ENCODE peak calls at places on chromosomes 1 and 21, in nine cellular contexts. One of them, this sample, is unnamed.

GRCh38 chr1:212110617-212111016 is 75.1 kb downstream of the DTL start:
- DNase-seq in K562: no peak
- DNase-seq in uterus: no peak
- DNase-seq in esophagus muscularis mucosa: no peak
- DNase-seq in prostate gland: no peak
- DNase-seq in A549: no peak
- DNase-seq in breast epithelium: no peak
- DNase-seq in transverse colon: no peak
- DNase-seq in IMR-90: peak; percentile 22
- DNase-seq in this sample: no peak

GRCh38 chr1:112058815-112059450 is 69.5 kb upstream of the KCND3 start:
- DNase-seq in breast epithelium: no peak
- DNase-seq in transverse colon: no peak
- DNase-seq in esophagus muscularis mucosa: no peak
- DNase-seq in A549: no peak
- DNase-seq in K562: no peak
- DNase-seq in IMR-90: no peak
- DNase-seq in prostate gland: no peak
- DNase-seq in uterus: no peak
- DNase-seq in this sample: no peak

GRCh38 chr1:17944606-17945005 is 163.0 kb upstream of the IGSF21 start:
- DNase-seq in A549: no peak
- DNase-seq in prostate gland: no peak
- DNase-seq in breast epithelium: no peak
- DNase-seq in uterus: no peak
- DNase-seq in K562: no peak
- DNase-seq in transverse colon: no peak
- DNase-seq in esophagus muscularis mucosa: no peak
- DNase-seq in IMR-90: no peak
- DNase-seq in this sample: no peak

GRCh38 chr1:10286244-10286643 is 75.9 kb downstream of the KIF1B start:
- DNase-seq in prostate gland: peak; percentile 12
- DNase-seq in A549: no peak
- DNase-seq in IMR-90: peak; percentile 39
- DNase-seq in K562: no peak
- DNase-seq in transverse colon: no peak
- DNase-seq in uterus: no peak
- DNase-seq in esophagus muscularis mucosa: no peak
- DNase-seq in breast epithelium: no peak
- DNase-seq in this sample: no peak

GRCh38 chr1:85109475-85109874 is 61.2 kb upstream of the MCOLN3 start:
- DNase-seq in IMR-90: peak; percentile 75
- DNase-seq in breast epithelium: peak; percentile 21
- DNase-seq in uterus: peak; percentile 45
- DNase-seq in transverse colon: peak; percentile 65
- DNase-seq in K562: peak; percentile 32
- DNase-seq in A549: peak; percentile 65
- DNase-seq in prostate gland: peak; percentile 43
- DNase-seq in esophagus muscularis mucosa: no peak
- DNase-seq in this sample: peak; percentile 61

GRCh38 chr1:220326578-220326977 is 54.3 kb upstream of the RAB3GAP2 start:
- DNase-seq in prostate gland: no peak
- DNase-seq in uterus: no peak
- DNase-seq in transverse colon: no peak
- DNase-seq in IMR-90: peak; percentile 13
- DNase-seq in K562: no peak
- DNase-seq in breast epithelium: no peak
- DNase-seq in A549: no peak
- DNase-seq in esophagus muscularis mucosa: peak; percentile 45
- DNase-seq in this sample: no peak

GRCh38 chr1:97379387-97380075 is 541.3 kb downstream of the DPYD start:
- DNase-seq in uterus: no peak
- DNase-seq in A549: no peak
- DNase-seq in IMR-90: peak; percentile 86
- DNase-seq in breast epithelium: no peak
- DNase-seq in K562: no peak
- DNase-seq in transverse colon: no peak
- DNase-seq in esophagus muscularis mucosa: no peak
- DNase-seq in prostate gland: no peak
- DNase-seq in this sample: no peak

GRCh38 chr21:39060485-39061099 is 122.7 kb downstream of the PSMG1 start:
- DNase-seq in K562: no peak
- DNase-seq in transverse colon: no peak
- DNase-seq in IMR-90: no peak
- DNase-seq in uterus: no peak
- DNase-seq in A549: no peak
- DNase-seq in esophagus muscularis mucosa: no peak
- DNase-seq in breast epithelium: no peak
- DNase-seq in prostate gland: no peak
- DNase-seq in this sample: no peak

GRCh38 chr1:156663178-156663577 is 14.0 kb downstream of the NES start:
- DNase-seq in esophagus muscularis mucosa: no peak
- DNase-seq in breast epithelium: no peak
- DNase-seq in prostate gland: no peak
- DNase-seq in IMR-90: peak; percentile 79
- DNase-seq in K562: peak; percentile 62
- DNase-seq in A549: no peak
- DNase-seq in uterus: peak; percentile 70
- DNase-seq in transverse colon: no peak
- DNase-seq in this sample: no peak

GRCh38 chr1:156664046-156664948 is 12.9 kb downstream of the NES start:
- DNase-seq in transverse colon: no peak
- DNase-seq in K562: no peak
- DNase-seq in prostate gland: no peak
- DNase-seq in uterus: peak; percentile 31
- DNase-seq in breast epithelium: no peak
- DNase-seq in esophagus muscularis mucosa: no peak
- DNase-seq in A549: no peak
- DNase-seq in IMR-90: peak; percentile 58
- DNase-seq in this sample: no peak

GRCh38 chr1:156666862-156667609 is 10.2 kb downstream of the NES start:
- DNase-seq in IMR-90: no peak
- DNase-seq in transverse colon: no peak
- DNase-seq in esophagus muscularis mucosa: no peak
- DNase-seq in A549: no peak
- DNase-seq in breast epithelium: no peak
- DNase-seq in K562: no peak
- DNase-seq in uterus: peak; percentile 43
- DNase-seq in prostate gland: no peak
- DNase-seq in this sample: no peak

GRCh38 chr1:156665539-156665938 is 11.7 kb downstream of the NES start:
- DNase-seq in A549: no peak
- DNase-seq in prostate gland: no peak
- DNase-seq in breast epithelium: no peak
- DNase-seq in uterus: no peak
- DNase-seq in transverse colon: no peak
- DNase-seq in esophagus muscularis mucosa: no peak
- DNase-seq in IMR-90: no peak
- DNase-seq in K562: no peak
- DNase-seq in this sample: no peak

GRCh38 chr1:156664949-156665411 is 12.2 kb downstream of the NES start:
- DNase-seq in IMR-90: no peak
- DNase-seq in A549: peak; percentile 48
- DNase-seq in breast epithelium: no peak
- DNase-seq in transverse colon: peak; percentile 45
- DNase-seq in uterus: peak; percentile 63
- DNase-seq in esophagus muscularis mucosa: no peak
- DNase-seq in prostate gland: no peak
- DNase-seq in K562: no peak
- DNase-seq in this sample: no peak
- TF ChIP-seq POLR2A in IMR-90: no peak
- TF ChIP-seq POLR2A in A549: no peak
- TF ChIP-seq POLR2A in breast epithelium: no peak
- TF ChIP-seq POLR2A in transverse colon: no peak
- TF ChIP-seq POLR2A in uterus: peak; percentile 23
- TF ChIP-seq POLR2A in esophagus muscularis mucosa: no peak
- TF ChIP-seq POLR2A in prostate gland: no peak
- TF ChIP-seq POLR2A in K562: no peak
- TF ChIP-seq POLR2A in this sample: no peak

GRCh38 chr1:53945183-53945432 is 391 bp downstream of the IFT25 start:
- DNase-seq in prostate gland: no peak
- DNase-seq in esophagus muscularis mucosa: no peak
- DNase-seq in A549: no peak
- DNase-seq in uterus: no peak
- DNase-seq in IMR-90: no peak
- DNase-seq in K562: no peak
- DNase-seq in transverse colon: no peak
- DNase-seq in breast epithelium: no peak
- DNase-seq in this sample: no peak

GRCh38 chr1:53944469-53945182 is 873 bp downstream of the IFT25 start:
- DNase-seq in A549: no peak
- DNase-seq in K562: no peak
- DNase-seq in transverse colon: no peak
- DNase-seq in esophagus muscularis mucosa: no peak
- DNase-seq in IMR-90: no peak
- DNase-seq in prostate gland: no peak
- DNase-seq in breast epithelium: no peak
- DNase-seq in uterus: peak; percentile 17
- DNase-seq in this sample: no peak

GRCh38 chr1:53946252-53947171 is at the start of gene LRRC42:
- DNase-seq in IMR-90: no peak
- DNase-seq in transverse colon: no peak
- DNase-seq in uterus: no peak
- DNase-seq in breast epithelium: no peak
- DNase-seq in A549: no peak
- DNase-seq in esophagus muscularis mucosa: no peak
- DNase-seq in prostate gland: no peak
- DNase-seq in K562: peak; percentile 99
- DNase-seq in this sample: peak; percentile 82

GRCh38 chr1:53947172-53947835 is 1.2 kb downstream of the LRRC42 start:
- DNase-seq in A549: no peak
- DNase-seq in K562: no peak
- DNase-seq in breast epithelium: no peak
- DNase-seq in esophagus muscularis mucosa: no peak
- DNase-seq in transverse colon: no peak
- DNase-seq in IMR-90: no peak
- DNase-seq in uterus: peak; percentile 19
- DNase-seq in prostate gland: no peak
- DNase-seq in this sample: no peak

DNA sequence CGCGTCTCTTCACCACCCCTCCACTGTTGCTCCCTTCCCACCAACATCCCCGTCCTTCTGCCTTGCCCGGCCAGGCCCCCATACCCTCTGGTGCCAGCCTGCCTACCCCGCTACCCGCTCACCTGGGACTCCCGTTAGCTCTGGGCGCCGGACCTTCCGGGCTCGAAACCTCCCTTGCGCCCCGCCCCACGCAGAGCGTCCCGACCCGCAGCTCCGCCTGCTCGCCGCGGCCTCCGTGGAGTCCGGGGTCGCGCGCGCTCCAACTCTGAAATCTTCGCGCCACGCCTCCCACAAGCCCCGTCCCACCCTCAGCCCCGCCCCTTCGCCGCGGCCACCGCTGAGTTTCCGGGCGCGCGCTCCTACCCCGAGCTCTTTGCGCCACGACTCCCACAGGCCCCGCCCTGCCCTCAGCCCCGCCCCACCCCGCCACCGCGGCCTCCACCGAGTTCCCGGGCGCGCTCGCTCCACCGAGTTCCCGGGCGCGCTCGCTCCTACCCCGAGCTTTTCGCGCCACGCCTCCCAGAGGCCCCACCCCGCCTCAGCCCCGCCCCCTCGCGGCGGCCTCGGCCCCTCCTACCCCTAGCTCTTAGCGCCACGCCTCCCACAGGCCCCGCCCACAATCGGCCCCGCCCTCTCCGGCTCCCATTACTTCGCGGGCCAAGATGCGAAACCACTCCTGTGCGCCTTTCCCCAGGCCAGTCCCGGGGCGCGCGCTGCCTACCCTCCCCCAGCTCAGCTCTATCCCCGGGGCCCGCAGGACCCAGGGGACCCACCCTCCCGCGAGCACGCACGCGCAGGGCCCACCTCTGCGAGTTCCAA is at the start of gene IFT25:
- DNase-seq in K562: peak; percentile 93
- DNase-seq in prostate gland: peak; percentile 97
- DNase-seq in transverse colon: peak; percentile 99
- DNase-seq in A549: peak; percentile 94
- DNase-seq in breast epithelium: peak; percentile 96
- DNase-seq in uterus: peak; percentile 98
- DNase-seq in esophagus muscularis mucosa: peak; percentile 100
- DNase-seq in IMR-90: peak; percentile 93
- DNase-seq in this sample: peak; percentile 99
- TF ChIP-seq POLR2A in K562: peak; percentile 83
- TF ChIP-seq POLR2A in prostate gland: peak; percentile 92
- TF ChIP-seq POLR2A in transverse colon: peak; percentile 66
- TF ChIP-seq POLR2A in A549: peak; percentile 68
- TF ChIP-seq POLR2A in breast epithelium: peak; percentile 38
- TF ChIP-seq POLR2A in uterus: peak; percentile 80
- TF ChIP-seq POLR2A in esophagus muscularis mucosa: peak; percentile 54
- TF ChIP-seq POLR2A in IMR-90: peak; percentile 47
- TF ChIP-seq POLR2A in this sample: peak; percentile 41

GRCh38 chr1:1835546-1835945 is 55.3 kb downstream of the GNB1 start:
- DNase-seq in esophagus muscularis mucosa: no peak
- DNase-seq in K562: no peak
- DNase-seq in prostate gland: peak; percentile 70
- DNase-seq in IMR-90: no peak
- DNase-seq in breast epithelium: no peak
- DNase-seq in uterus: no peak
- DNase-seq in transverse colon: no peak
- DNase-seq in A549: no peak
- DNase-seq in this sample: no peak

GRCh38 chr1:1833456-1833855 is 55.2 kb upstream of the NADK start:
- DNase-seq in esophagus muscularis mucosa: no peak
- DNase-seq in K562: no peak
- DNase-seq in A549: no peak
- DNase-seq in transverse colon: no peak
- DNase-seq in uterus: no peak
- DNase-seq in breast epithelium: no peak
- DNase-seq in prostate gland: peak; percentile 53
- DNase-seq in IMR-90: no peak
- DNase-seq in this sample: no peak

GRCh38 chr1:1833916-1834325 is 55.7 kb upstream of the NADK start:
- DNase-seq in esophagus muscularis mucosa: no peak
- DNase-seq in K562: no peak
- DNase-seq in IMR-90: peak; percentile 12
- DNase-seq in prostate gland: no peak
- DNase-seq in uterus: no peak
- DNase-seq in transverse colon: no peak
- DNase-seq in A549: no peak
- DNase-seq in breast epithelium: no peak
- DNase-seq in this sample: no peak

GRCh38 chr1:1832820-1833219 is 54.5 kb upstream of the NADK start:
- DNase-seq in IMR-90: peak; percentile 38
- DNase-seq in prostate gland: no peak
- DNase-seq in breast epithelium: no peak
- DNase-seq in uterus: no peak
- DNase-seq in A549: peak; percentile 20
- DNase-seq in K562: no peak
- DNase-seq in esophagus muscularis mucosa: no peak
- DNase-seq in transverse colon: no peak
- DNase-seq in this sample: no peak

GRCh38 chr1:1836119-1836518 is 54.8 kb downstream of the GNB1 start:
- DNase-seq in transverse colon: no peak
- DNase-seq in breast epithelium: no peak
- DNase-seq in K562: no peak
- DNase-seq in A549: no peak
- DNase-seq in uterus: no peak
- DNase-seq in prostate gland: no peak
- DNase-seq in IMR-90: no peak
- DNase-seq in esophagus muscularis mucosa: no peak
- DNase-seq in this sample: no peak
- TF ChIP-seq POLR2A in transverse colon: no peak
- TF ChIP-seq POLR2A in breast epithelium: no peak
- TF ChIP-seq POLR2A in K562: no peak
- TF ChIP-seq POLR2A in A549: no peak
- TF ChIP-seq POLR2A in uterus: no peak
- TF ChIP-seq POLR2A in prostate gland: no peak
- TF ChIP-seq POLR2A in IMR-90: no peak
- TF ChIP-seq POLR2A in esophagus muscularis mucosa: no peak
- TF ChIP-seq POLR2A in this sample: no peak

GRCh38 chr21:33802458-33802857 is 113.1 kb downstream of the ATP5PO start:
- DNase-seq in K562: no peak
- DNase-seq in IMR-90: no peak
- DNase-seq in transverse colon: no peak
- DNase-seq in A549: no peak
- DNase-seq in breast epithelium: no peak
- DNase-seq in esophagus muscularis mucosa: no peak
- DNase-seq in uterus: no peak
- DNase-seq in prostate gland: no peak
- DNase-seq in this sample: no peak

GRCh38 chr21:33801424-33802405 is 113.9 kb downstream of the ATP5PO start:
- DNase-seq in esophagus muscularis mucosa: no peak
- DNase-seq in K562: no peak
- DNase-seq in uterus: no peak
- DNase-seq in IMR-90: peak; percentile 80
- DNase-seq in A549: peak; percentile 71
- DNase-seq in breast epithelium: peak; percentile 62
- DNase-seq in prostate gland: peak; percentile 95
- DNase-seq in transverse colon: no peak
- DNase-seq in this sample: no peak

GRCh38 chr21:33800753-33801423 is 114.7 kb downstream of the ATP5PO start:
- DNase-seq in uterus: no peak
- DNase-seq in IMR-90: no peak
- DNase-seq in A549: no peak
- DNase-seq in breast epithelium: no peak
- DNase-seq in prostate gland: no peak
- DNase-seq in transverse colon: no peak
- DNase-seq in esophagus muscularis mucosa: no peak
- DNase-seq in K562: no peak
- DNase-seq in this sample: no peak

GRCh38 chr21:33797565-33797964 is 118.0 kb downstream of the ATP5PO start:
- DNase-seq in prostate gland: no peak
- DNase-seq in uterus: no peak
- DNase-seq in transverse colon: no peak
- DNase-seq in esophagus muscularis mucosa: no peak
- DNase-seq in K562: no peak
- DNase-seq in IMR-90: no peak
- DNase-seq in A549: no peak
- DNase-seq in breast epithelium: no peak
- DNase-seq in this sample: no peak

DNA sequence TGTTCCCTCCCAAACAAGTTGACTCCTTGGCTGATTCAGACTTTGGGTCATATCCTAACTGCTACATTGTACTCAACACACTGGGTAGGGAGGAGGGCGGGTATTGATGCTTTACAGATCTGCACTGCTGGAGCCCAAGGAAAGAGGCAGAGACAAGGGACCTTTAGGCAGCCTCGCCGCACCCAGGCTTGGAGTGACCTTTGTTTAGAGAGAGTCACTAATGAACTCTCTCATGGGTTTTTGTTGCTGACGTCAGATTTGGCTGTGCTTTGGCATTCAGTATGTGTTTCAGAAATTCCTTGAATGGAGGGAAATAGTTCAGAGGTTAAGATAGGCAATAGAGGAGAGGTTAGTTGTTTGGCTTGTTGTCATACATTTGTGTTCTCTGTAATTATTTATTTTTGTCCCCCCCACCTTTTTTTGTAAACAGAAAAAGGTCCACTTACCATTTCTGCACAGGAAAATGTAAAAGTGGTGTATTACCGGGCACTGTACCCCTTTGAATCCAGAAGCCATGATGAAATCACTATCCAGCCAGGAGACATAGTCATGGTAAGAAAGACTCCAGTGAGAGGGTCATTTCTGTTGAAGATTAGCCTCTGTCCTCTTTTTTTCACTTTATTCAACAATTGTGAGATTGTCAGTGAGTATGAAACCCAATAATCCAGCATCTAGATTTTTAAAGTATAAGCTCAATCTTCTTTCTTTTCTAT is 116.1 kb downstream of the ATP5PO start:
- DNase-seq in esophagus muscularis mucosa: no peak
- DNase-seq in K562: no peak
- DNase-seq in transverse colon: no peak
- DNase-seq in breast epithelium: no peak
- DNase-seq in prostate gland: no peak
- DNase-seq in uterus: no peak
- DNase-seq in A549: peak; percentile 65
- DNase-seq in IMR-90: no peak
- DNase-seq in this sample: no peak
- TF ChIP-seq POLR2A in esophagus muscularis mucosa: no peak
- TF ChIP-seq POLR2A in K562: no peak
- TF ChIP-seq POLR2A in transverse colon: no peak
- TF ChIP-seq POLR2A in breast epithelium: no peak
- TF ChIP-seq POLR2A in prostate gland: no peak
- TF ChIP-seq POLR2A in uterus: no peak
- TF ChIP-seq POLR2A in A549: no peak
- TF ChIP-seq POLR2A in IMR-90: no peak
- TF ChIP-seq POLR2A in this sample: no peak